ENCODE peak calls at places on chromosomes 11 and 22, in nine cellular contexts. D, L, N, V, I, S, W, Z and O are unnamed samples.

GRCh38 chr22:44664149-44664548 is 37.9 kb upstream of the PRR5 start:
- DNase-seq in V (no peak), N (peak), I (no peak), Z (no peak), S (peak), W (no peak), L (no peak), D (no peak), O (no peak)

GRCh38 chr11:83194284-83195175 is 1.0 kb downstream of the ANKRD42 start:
- DNase-seq in Z (peak), D (peak), S (peak), I (peak), L (peak), V (no peak), N (peak), W (peak), O (peak)

GRCh38 chr11:55357560-55358184 is 10.1 kb upstream of the OR4A15 start:
- DNase-seq in S (no peak), D (no peak), L (no peak), N (peak), V (no peak), Z (no peak), I (no peak), W (no peak), O (no peak)

GRCh38 chr22:45543243-45543642 is 40.6 kb downstream of the FBLN1 start:
- DNase-seq in L (no peak), V (no peak), S (no peak), W (no peak), D (no peak), N (no peak), I (no peak), Z (no peak), O (no peak)

GRCh38 chr22:36286096-36286957 is 33.4 kb downstream of the APOL1 start:
- DNase-seq in D (peak), W (peak), I (no peak), V (peak), Z (peak), L (peak), N (peak), S (peak), O (peak)

GRCh38 chr11:130527648-130528300 is 79.3 kb downstream of the ADAMTS15 start:
- DNase-seq in L (no peak), V (no peak), Z (no peak), S (peak), W (no peak), D (no peak), N (no peak), I (no peak), O (no peak)

GRCh38 chr22:31106001-31106571 is 1.3 kb downstream of the SELENOM start:
- DNase-seq in N (no peak), D (no peak), S (no peak), L (no peak), I (no peak), Z (no peak), V (no peak), W (no peak), O (no peak)

GRCh38 chr11:724063-724732 is 18.2 kb downstream of the EPS8L2 start:
- DNase-seq in V (no peak), I (no peak), L (no peak), N (no peak), D (no peak), Z (no peak), W (no peak), S (no peak), O (no peak)

GRCh38 chr22:22498267-22498666 is 10.3 kb downstream of the ZNF280B start:
- DNase-seq in W (no peak), V (no peak), S (no peak), D (no peak), L (no peak), N (no peak), I (no peak), Z (no peak), O (no peak)

GRCh38 chr22:43313497-43314474 is 29.4 kb downstream of the SCUBE1 start:
- DNase-seq in N (peak), Z (no peak), W (peak), I (no peak), D (no peak), V (no peak), S (no peak), L (no peak), O (no peak)